ENCODE peak calls at places on chromosomes 5 and 9, in seven cellular contexts. U is upper lobe of right lung; C is CD8-positive, alpha-beta T cell; B is body of pancreas; P is CD4-positive, CD25-positive, alpha-beta regulatory T cell; X is heart right ventricle; S is colonic mucosa. E is an unnamed sample.
A peak's percentile ranks its signal among the peaks of the same experiment; 100 is the strongest.

GRCh38 chr9:35570709-35571108 is 34.4 kb upstream of the TESK1 start:
- DNase-seq in U (no peak), C (no peak), B (no peak), P (no peak), X (no peak), S (no peak), E (no peak)

GRCh38 chr5:54644226-54644625 is 126.7 kb downstream of the SNX18 start:
- DNase-seq in U (no peak), C (no peak), B (no peak), P (no peak), X (no peak), S (no peak), E (no peak)

GRCh38 chr9:404229-404628 is 189.6 kb downstream of the DOCK8 start:
- DNase-seq in U (no peak), C (no peak), B (no peak), P (no peak), X (no peak), S (no peak), E (no peak)

GRCh38 chr9:131525643-131526565 is 5.2 kb downstream of the UCK1 start:
- DNase-seq in U (no peak), C (no peak), B (no peak), P (no peak), X (no peak), S (no peak), E (no peak)

GRCh38 chr9:123438821-123439220 is 82.8 kb downstream of the CRB2 start:
- DNase-seq in U (peak; percentile 38), C (no peak), B (no peak), P (no peak), X (no peak), S (no peak), E (no peak)

GRCh38 chr5:119083679-119084078 is 12.8 kb downstream of the DMXL1 start:
- DNase-seq in U (no peak), C (no peak), B (no peak), P (no peak), X (no peak), S (no peak), E (no peak)

GRCh38 chr5:95903838-95904237 is 57.8 kb downstream of the ELL2 start:
- DNase-seq in U (no peak), C (no peak), B (no peak), P (no peak), X (no peak), S (no peak), E (no peak)

GRCh38 chr5:73818357-73818756 is 192.4 kb downstream of the ARHGEF28 start:
- DNase-seq in U (no peak), C (no peak), B (no peak), P (no peak), X (no peak), S (no peak), E (no peak)

GRCh38 chr5:111384220-111384619 is 128.1 kb downstream of the STARD4 start:
- DNase-seq in U (no peak), C (no peak), B (no peak), P (no peak), X (no peak), S (no peak), E (no peak)

GRCh38 chr9:79880626-79881025 is 308.9 kb downstream of the TLE4 start:
- DNase-seq in U (no peak), C (no peak), B (no peak), P (no peak), X (no peak), S (no peak), E (no peak)

GRCh38 chr9:121636411-121636865 is 15.0 kb upstream of the DAB2IP start:
- DNase-seq in U (no peak), C (no peak), B (no peak), P (no peak), X (no peak), S (no peak), E (no peak)

GRCh38 chr5:77259479-77259878 is 49.0 kb downstream of the PDE8B start:
- DNase-seq in U (no peak), C (no peak), B (no peak), P (no peak), X (no peak), S (no peak), E (no peak)

GRCh38 chr9:5531251-5531972 is 21.1 kb downstream of the PDCD1LG2 start:
- DNase-seq in U (no peak), C (no peak), B (no peak), P (no peak), X (no peak), S (no peak), E (no peak)

GRCh38 chr9:133960568-133961129 is 31.5 kb downstream of the VAV2 start:
- DNase-seq in U (no peak), C (no peak), B (peak; percentile 70), P (no peak), X (no peak), S (peak; percentile 46), E (no peak)

GRCh38 chr5:94544784-94545318 is 73.6 kb downstream of the KIAA0825 start:
- DNase-seq in U (no peak), C (no peak), B (no peak), P (no peak), X (no peak), S (no peak), E (no peak)

GRCh38 chr5:17024686-17025180 is 88.6 kb upstream of the MYO10 start:
- DNase-seq in U (no peak), C (no peak), B (no peak), P (no peak), X (no peak), S (no peak), E (no peak)

GRCh38 chr5:5665225-5666075 is 243.0 kb downstream of the ICE1 start:
- DNase-seq in U (no peak), C (no peak), B (no peak), P (no peak), X (no peak), S (no peak), E (no peak)

GRCh38 chr5:172007153-172007794 is 836 bp upstream of the FBXW11 start:
- DNase-seq in U (no peak), C (no peak), B (no peak), P (no peak), X (no peak), S (peak; percentile 32), E (no peak)

GRCh38 chr9:113456235-113456634 is 7.3 kb upstream of the RGS3 start:
- DNase-seq in U (no peak), C (no peak), B (no peak), P (no peak), X (no peak), S (no peak), E (no peak)

GRCh38 chr5:121968910-121969607 is 7.3 kb downstream of the SRFBP1 start:
- DNase-seq in U (no peak), C (no peak), B (no peak), P (no peak), X (no peak), S (no peak), E (no peak)

GRCh38 chr5:115417076-115417475 is 120.6 kb upstream of the CCDC112 start:
- DNase-seq in U (no peak), C (no peak), B (no peak), P (no peak), X (no peak), S (no peak), E (no peak)

DNA sequence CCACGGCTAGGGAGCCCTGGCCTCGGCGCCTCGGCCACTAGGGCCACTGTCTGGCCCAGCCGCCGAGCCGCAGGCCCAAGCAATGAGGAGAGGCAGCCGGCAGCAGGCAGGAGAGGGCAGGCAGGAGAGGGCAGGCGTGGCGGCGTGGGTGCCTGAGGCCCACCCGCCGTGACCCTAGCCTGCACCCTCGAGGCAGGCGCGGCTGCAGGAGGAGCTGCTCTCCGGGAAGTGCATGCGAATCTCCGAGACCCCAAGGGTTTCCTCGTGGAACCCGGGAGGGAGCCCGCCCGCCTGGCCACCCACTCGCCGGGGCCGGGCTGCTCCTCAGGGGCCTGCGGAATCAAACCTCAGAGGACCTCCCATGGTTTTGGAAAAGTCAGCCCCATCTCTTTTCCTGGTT is 9.3 kb downstream of the GRIN1 start:
- DNase-seq in U (no peak), C (no peak), B (no peak), P (no peak), X (no peak), S (no peak), E (no peak)
- H3K27ac ChIP-seq in U (no peak overlapping the region), C (no peak overlapping the region), B (no peak overlapping the region), P (no peak overlapping the region), X (no peak overlapping the region), S (no peak overlapping the region), E (no peak overlapping the region)

GRCh38 chr9:38114905-38115304 is 45.9 kb upstream of the SHB start:
- DNase-seq in U (no peak), C (peak; percentile 1), B (no peak), P (no peak), X (no peak), S (no peak), E (no peak)
- H3K36me3 ChIP-seq in U (no peaks in the 10 kb centered on the region), C (no peaks in the 10 kb centered on the region), B (no peaks in the 10 kb centered on the region), P (no peaks in the 10 kb centered on the region), X (no peaks in the 10 kb centered on the region), S (no peaks in the 10 kb centered on the region), E (no peaks in the 10 kb centered on the region)

GRCh38 chr5:143208365-143208641 is 195.2 kb downstream of the NR3C1 start:
- DNase-seq in U (no peak), C (no peak), B (no peak), P (no peak), X (no peak), S (no peak), E (no peak)

GRCh38 chr5:143206194-143207053 is 197.1 kb downstream of the NR3C1 start:
- DNase-seq in U (no peak), C (no peak), B (no peak), P (no peak), X (no peak), S (no peak), E (no peak)

GRCh38 chr5:143208781-143209510 is 194.5 kb downstream of the NR3C1 start:
- DNase-seq in U (no peak), C (no peak), B (no peak), P (no peak), X (no peak), S (no peak), E (no peak)

GRCh38 chr5:143207058-143207457 is 196.4 kb downstream of the NR3C1 start:
- DNase-seq in U (no peak), C (no peak), B (no peak), P (no peak), X (no peak), S (no peak), E (no peak)

DNA sequence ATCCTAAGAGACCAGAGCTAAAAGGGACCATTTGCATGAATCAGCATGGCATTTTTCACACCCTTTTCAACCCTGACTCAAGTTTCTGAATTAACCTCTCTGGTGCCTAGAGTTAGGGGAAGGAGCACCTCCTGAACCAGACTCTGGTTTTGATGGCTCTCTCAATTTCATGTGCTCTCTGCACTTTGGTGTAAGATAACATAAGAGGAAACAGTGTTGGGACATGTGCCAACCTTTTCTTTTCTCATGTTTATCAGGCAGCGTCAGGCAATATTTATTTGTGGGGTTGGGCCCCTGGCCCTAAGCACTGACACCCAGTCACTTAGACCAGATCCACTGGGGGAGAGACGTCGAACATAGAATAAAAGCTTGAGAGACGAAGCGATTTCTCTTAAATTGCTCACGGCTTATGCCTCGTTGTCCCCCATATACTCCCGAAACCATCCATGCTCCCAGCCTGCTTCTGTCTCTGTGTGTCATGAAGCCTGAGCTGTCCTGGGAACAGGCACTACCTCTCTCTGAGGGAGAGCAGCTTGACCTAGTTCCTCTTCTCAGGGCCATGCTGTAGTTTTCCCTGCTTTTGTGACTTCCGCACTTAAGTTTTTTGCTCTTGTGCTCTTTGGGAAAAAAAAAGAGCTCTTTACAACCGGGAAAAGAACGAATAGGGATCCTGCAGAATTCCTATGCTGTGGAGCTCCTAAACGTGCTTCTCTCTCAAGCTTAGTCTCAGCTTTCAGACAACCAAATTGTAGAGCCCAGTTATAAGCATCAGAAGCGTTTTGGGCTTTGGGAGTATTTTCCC is 195.7 kb downstream of the NR3C1 start:
- DNase-seq in U (no peak), C (no peak), B (no peak), P (no peak), X (no peak), S (no peak), E (no peak)
- H3K27ac ChIP-seq in U (no peak overlapping the region), C (no peak overlapping the region), B (no peak overlapping the region), P (no peak overlapping the region), X (peak overlapping the region; percentile 23), S (peak overlapping the region; percentile 17), E (no peak overlapping the region)

GRCh38 chr5:170249360-170249759 is 16.6 kb downstream of the C5orf58 start:
- DNase-seq in U (no peak), C (no peak), B (no peak), P (no peak), X (no peak), S (no peak), E (no peak)
- H3K36me3 ChIP-seq in U (peaks cover 56% of the 10 kb centered on the region), C (peaks cover 80% of the 10 kb centered on the region), B (no peaks in the 10 kb centered on the region), P (peaks cover 83% of the 10 kb centered on the region), X (peaks cover 91% of the 10 kb centered on the region), S (no peaks in the 10 kb centered on the region), E (no peaks in the 10 kb centered on the region)

E was measured in WERI-Rb-1.